ENCODE peak calls at places on chromosomes 7 and 10, in ten cellular contexts. A is suprapubic skin, L is testis, F is body of pancreas, Q is esophagus squamous epithelium, O is stomach, P is IMR-90, M is heart left ventricle, E is ovary, Y is GM12878. V is an unnamed sample.

GRCh38 chr10:5615263-5615820 is 51.1 kb downstream of the ASB13 start:
- DNase-seq in A (no peak), L (no peak), F (no peak), Q (no peak), O (no peak), P (no peak), M (no peak), E (no peak), Y (no peak), V (no peak)

GRCh38 chr7:148501707-148502139 is 88.8 kb upstream of the C7orf33 start:
- DNase-seq in A (no peak), L (peak; percentile 51), F (peak; percentile 29), Q (peak; percentile 5), O (peak; percentile 29), P (no peak), M (no peak), E (no peak), Y (peak; percentile 69), V (no peak)

GRCh38 chr7:124085168-124085567 is 52.3 kb upstream of the TMEM229A start:
- DNase-seq in A (no peak), L (peak; percentile 95), F (peak; percentile 95), Q (no peak), O (peak; percentile 95), P (no peak), M (no peak), E (no peak), Y (no peak), V (no peak)

GRCh38 chr7:68929712-68930395 is 668.4 kb upstream of the AUTS2 start:
- DNase-seq in A (no peak), L (no peak), F (no peak), Q (no peak), O (no peak), P (peak; percentile 2), M (no peak), E (no peak), Y (no peak), V (no peak)

GRCh38 chr10:104350146-104350635 is 3.4 kb upstream of the CFAP58 start:
- DNase-seq in A (no peak), L (no peak), F (no peak), Q (no peak), O (no peak), P (peak; percentile 76), M (no peak), E (no peak), Y (peak; percentile 53), V (no peak)

GRCh38 chr7:56105508-56105907 is 768 bp downstream of the CHCHD2 start:
- DNase-seq in A (no peak), L (peak; percentile 53), F (peak; percentile 58), Q (no peak), O (no peak), P (peak; percentile 94), M (no peak), E (no peak), Y (no peak), V (no peak)

GRCh38 chr7:66047426-66047825 is 28.2 kb upstream of the ASL start:
- DNase-seq in A (no peak), L (no peak), F (no peak), Q (no peak), O (no peak), P (peak; percentile 95), M (no peak), E (no peak), Y (no peak), V (no peak)

GRCh38 chr7:106125417-106125816 is 13.3 kb upstream of the SYPL1 start:
- DNase-seq in A (no peak), L (no peak), F (no peak), Q (no peak), O (no peak), P (peak; percentile 39), M (peak; percentile 33), E (no peak), Y (no peak), V (peak; percentile 58)

GRCh38 chr10:11286261-11286989 is 268.8 kb downstream of the CELF2 start:
- DNase-seq in A (no peak), L (no peak), F (no peak), Q (no peak), O (no peak), P (no peak), M (no peak), E (no peak), Y (peak; percentile 64), V (no peak)

GRCh38 chr7:102452451-102452850 is 12.2 kb downstream of the ALKBH4 start:
- DNase-seq in A (no peak), L (no peak), F (no peak), Q (no peak), O (no peak), P (no peak), M (no peak), E (no peak), Y (no peak), V (no peak)
- H3K27ac ChIP-seq in A (no peak overlapping the region), L (no peak overlapping the region), F (no peak overlapping the region), Q (no peak overlapping the region), O (no peak overlapping the region), P (no peak overlapping the region), M (no peak overlapping the region), E (no peak overlapping the region), Y (no peak overlapping the region), V (no peak overlapping the region)

DNA sequence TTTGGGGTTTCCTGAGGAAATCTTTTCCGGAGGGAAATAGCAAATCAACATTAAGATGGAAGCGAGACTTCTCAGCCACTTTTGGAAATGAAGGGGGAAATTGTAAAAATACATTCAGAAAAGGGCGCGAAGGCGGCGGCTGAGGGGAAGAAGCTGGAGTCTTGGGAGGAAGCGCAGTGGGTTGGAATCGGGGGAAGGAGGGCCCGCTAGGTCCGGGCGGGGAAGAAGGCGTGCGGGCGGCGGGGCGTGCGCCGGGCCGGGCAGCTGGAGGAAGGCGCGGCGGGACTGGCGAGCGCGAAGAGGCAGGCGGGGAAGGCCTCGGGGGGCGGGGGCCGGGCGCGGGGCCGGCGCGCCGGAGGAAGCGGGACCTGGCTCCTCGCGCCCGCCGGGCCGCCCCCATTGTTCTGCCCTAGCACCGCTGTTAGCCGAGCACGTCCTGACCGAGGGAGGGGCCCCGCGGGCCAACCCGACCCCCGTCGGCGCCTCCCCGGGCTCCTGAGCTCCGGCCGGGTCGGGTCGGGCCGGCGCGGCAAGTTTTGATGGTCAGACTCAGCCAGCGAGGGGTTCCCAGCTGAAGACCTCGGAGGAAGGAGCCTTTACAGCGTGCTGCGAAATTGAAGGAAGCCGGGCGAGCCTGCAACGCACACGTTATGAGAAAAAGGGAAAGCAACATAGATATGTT is 1.6 kb upstream of the SKIDA1 start:
- DNase-seq in A (no peak), L (peak; percentile 73), F (peak; percentile 71), Q (no peak), O (peak; percentile 54), P (peak; percentile 58), M (peak; percentile 77), E (peak; percentile 83), Y (no peak), V (peak; percentile 61)
- TF ChIP-seq POLR2A in A (peak; percentile 25), L (no peak), F (peak; percentile 52), Q (no peak), O (no peak), P (no peak), M (peak; percentile 32), E (no peak), Y (no peak), V (no peak)

DNA sequence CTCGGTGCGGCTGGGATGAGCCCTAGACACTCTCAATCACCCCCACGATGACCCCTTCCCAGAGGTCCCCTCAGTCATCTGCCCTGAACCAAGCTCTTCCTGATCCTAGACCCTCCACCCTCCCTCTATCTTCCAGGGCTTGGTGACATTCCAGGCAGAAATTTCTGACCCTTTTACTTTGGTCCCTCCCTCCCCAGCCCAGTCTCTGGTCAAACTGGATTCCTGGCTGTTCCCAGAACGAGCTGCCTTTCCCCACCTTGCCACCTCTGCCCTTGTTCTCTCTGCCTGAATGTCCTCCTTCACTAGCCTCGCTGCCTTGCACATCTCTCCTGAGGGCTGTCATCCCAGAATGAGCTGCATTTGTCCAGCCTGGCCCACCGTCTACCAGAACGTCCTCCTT is 1.3 kb upstream of the CLDN4 start:
- DNase-seq in A (no peak), L (no peak), F (no peak), Q (no peak), O (no peak), P (no peak), M (no peak), E (no peak), Y (no peak), V (no peak)
- H3K27ac ChIP-seq in A (no peak overlapping the region), L (no peak overlapping the region), F (peak overlapping the region; percentile 96), Q (no peak overlapping the region), O (no peak overlapping the region), P (no peak overlapping the region), M (no peak overlapping the region), E (no peak overlapping the region), Y (no peak overlapping the region), V (no peak overlapping the region)

GRCh38 chr10:35216303-35216905 is 89.8 kb downstream of the CREM start:
- DNase-seq in A (no peak), L (peak; percentile 35), F (peak; percentile 24), Q (no peak), O (peak; percentile 33), P (peak; percentile 21), M (peak; percentile 54), E (no peak), Y (no peak), V (no peak)
- TF ChIP-seq POLR2A in A (no peak), L (no peak), F (no peak), Q (no peak), O (no peak), P (no peak), M (no peak), E (no peak), Y (no peak), V (no peak)

GRCh38 chr7:102806613-102807012 is 57.8 kb downstream of the FAM185A start:
- DNase-seq in A (no peak), L (peak; percentile 25), F (no peak), Q (no peak), O (no peak), P (no peak), M (no peak), E (no peak), Y (no peak), V (no peak)
- H3K27ac ChIP-seq in A (no peak overlapping the region), L (no peak overlapping the region), F (no peak overlapping the region), Q (no peak overlapping the region), O (no peak overlapping the region), P (no peak overlapping the region), M (no peak overlapping the region), E (no peak overlapping the region), Y (no peak overlapping the region), V (no peak overlapping the region)

DNA sequence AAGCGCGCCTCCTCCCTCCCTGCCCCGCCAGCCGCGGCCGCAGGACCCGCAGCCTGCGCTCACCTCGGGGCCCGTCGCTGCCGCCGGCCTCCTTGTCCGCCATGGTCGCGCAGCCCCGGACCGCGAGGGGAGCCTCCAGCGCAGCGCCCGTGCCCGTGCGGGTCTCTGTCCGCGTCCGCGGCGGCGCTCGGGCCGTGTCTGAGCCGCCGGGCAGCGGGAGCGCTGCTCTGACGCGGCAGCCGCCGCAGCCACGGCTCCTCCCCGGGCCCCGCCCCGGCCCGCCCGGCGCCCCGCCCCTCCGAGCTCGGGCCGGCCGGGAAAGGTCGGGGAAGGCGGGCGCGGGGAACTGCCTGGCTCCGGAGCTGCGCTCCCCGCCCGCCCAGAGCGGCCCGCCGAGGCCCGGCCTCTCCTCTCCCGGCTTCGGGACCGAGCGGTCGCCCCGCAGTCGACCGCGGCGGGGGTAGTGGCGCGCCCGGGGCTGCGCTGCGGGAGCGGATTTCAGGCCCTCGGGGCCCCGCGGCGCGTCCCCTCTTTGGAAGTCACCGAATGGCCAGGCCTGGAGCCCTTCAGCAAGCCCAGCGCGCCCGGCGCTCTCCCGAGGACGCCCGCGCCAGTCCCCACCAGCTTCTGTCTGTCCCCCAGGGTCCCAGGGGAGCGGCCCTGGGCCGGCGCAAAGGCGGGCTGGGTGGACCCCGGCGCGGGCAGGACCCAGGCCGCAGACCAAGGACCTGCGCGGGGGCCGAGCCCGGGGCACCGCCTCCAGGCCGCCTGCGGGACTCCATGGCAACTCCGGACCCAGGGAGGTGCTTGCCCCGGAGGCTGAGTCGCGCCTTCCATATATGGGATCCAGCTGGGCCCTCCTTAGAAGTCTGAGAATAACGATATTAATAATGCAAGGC is at the start of gene HSPA12A:
- DNase-seq in A (no peak), L (peak; percentile 79), F (peak; percentile 87), Q (no peak), O (peak; percentile 80), P (peak; percentile 89), M (peak; percentile 84), E (peak; percentile 90), Y (no peak), V (peak; percentile 76)
- TF ChIP-seq POLR2A in A (peak; percentile 38), L (no peak), F (peak; percentile 32), Q (no peak), O (no peak), P (peak; percentile 94), M (peak; percentile 92), E (peak; percentile 94), Y (no peak), V (peak; percentile 97)

V was measured in uterus.